ENCODE peak calls at places on chromosomes 6 and 20, in nine cellular contexts. J is psoas muscle, R is tibial artery, D is left lung, W is BJ, F is esophagus muscularis mucosa, S is OCI-LY7, L is GM12865, C is HCT116. T is an unnamed sample.
A peak's percentile ranks its signal among the peaks of the same experiment; 100 is the strongest.

GRCh38 chr6:70547313-70547712 is 19.4 kb upstream of the SDHAF4 start:
- DNase-seq in D (no peak), R (no peak), W (no peak), S (no peak), J (no peak), L (no peak), F (no peak), C (no peak), T (no peak)

GRCh38 chr6:117215353-117216090 is 49.8 kb upstream of the VGLL2 start:
- DNase-seq in W (no peak), D (no peak), F (no peak), C (no peak), J (no peak), R (no peak), L (no peak), S (no peak), T (no peak)

GRCh38 chr20:13213335-13213734 is 7.7 kb upstream of the ISM1 start:
- DNase-seq in C (no peak), F (no peak), W (no peak), R (no peak), D (no peak), J (no peak), S (no peak), L (no peak), T (no peak)

GRCh38 chr6:21199246-21199645 is 394.3 kb upstream of the SOX4 start:
- DNase-seq in R (no peak), L (no peak), D (no peak), W (no peak), C (no peak), F (no peak), S (no peak), J (no peak), T (no peak)

GRCh38 chr6:42702200-42702599 is 20.2 kb downstream of the PRPH2 start:
- DNase-seq in J (no peak), F (no peak), D (no peak), S (no peak), L (peak; percentile 35), C (peak; percentile 36), R (no peak), W (peak; percentile 37), T (peak; percentile 38)

GRCh38 chr6:129309154-129309553 is 400.8 kb downstream of the ARHGAP18 start:
- DNase-seq in S (no peak), C (no peak), J (no peak), L (no peak), R (no peak), D (no peak), W (no peak), F (no peak), T (no peak)

GRCh38 chr6:53828215-53828614 is 33.4 kb downstream of the LRRC1 start:
- DNase-seq in R (no peak), D (no peak), L (no peak), F (no peak), W (no peak), J (no peak), S (no peak), C (no peak), T (no peak)

GRCh38 chr6:156109713-156110112 is 654.1 kb upstream of the NOX3 start:
- DNase-seq in J (no peak), S (no peak), C (no peak), R (no peak), L (peak; percentile 4), W (no peak), F (peak; percentile 75), D (no peak), T (no peak)

GRCh38 chr6:107869871-107870270 is 45.8 kb upstream of the SCML4 start:
- DNase-seq in D (no peak), W (no peak), R (no peak), L (no peak), F (no peak), S (peak; percentile 27), C (no peak), J (no peak), T (no peak)
- TF ChIP-seq CTCF in D (no peak), W (no peak), R (no peak), L (no peak), F (no peak), S (peak; percentile 46), C (peak; percentile 32), J (no peak), T (no peak)

GRCh38 chr6:167678102-167679101 is 148.3 kb upstream of the AFDN start:
- DNase-seq in R (no peak), D (no peak), L (no peak), W (no peak), S (no peak), J (peak; percentile 61), F (no peak), C (no peak), T (no peak)

GRCh38 chr6:167677422-167677789 is 149.3 kb upstream of the AFDN start:
- DNase-seq in J (no peak), C (no peak), W (no peak), L (no peak), F (no peak), D (no peak), S (no peak), R (no peak), T (no peak)

GRCh38 chr6:167679137-167679736 is 147.5 kb upstream of the AFDN start:
- DNase-seq in D (no peak), C (no peak), J (no peak), F (no peak), L (no peak), S (no peak), R (no peak), W (no peak), T (no peak)

GRCh38 chr6:167676000-167676665 is 150.6 kb upstream of the AFDN start:
- DNase-seq in F (no peak), J (no peak), D (no peak), R (no peak), L (no peak), S (no peak), C (no peak), W (no peak), T (no peak)

DNA sequence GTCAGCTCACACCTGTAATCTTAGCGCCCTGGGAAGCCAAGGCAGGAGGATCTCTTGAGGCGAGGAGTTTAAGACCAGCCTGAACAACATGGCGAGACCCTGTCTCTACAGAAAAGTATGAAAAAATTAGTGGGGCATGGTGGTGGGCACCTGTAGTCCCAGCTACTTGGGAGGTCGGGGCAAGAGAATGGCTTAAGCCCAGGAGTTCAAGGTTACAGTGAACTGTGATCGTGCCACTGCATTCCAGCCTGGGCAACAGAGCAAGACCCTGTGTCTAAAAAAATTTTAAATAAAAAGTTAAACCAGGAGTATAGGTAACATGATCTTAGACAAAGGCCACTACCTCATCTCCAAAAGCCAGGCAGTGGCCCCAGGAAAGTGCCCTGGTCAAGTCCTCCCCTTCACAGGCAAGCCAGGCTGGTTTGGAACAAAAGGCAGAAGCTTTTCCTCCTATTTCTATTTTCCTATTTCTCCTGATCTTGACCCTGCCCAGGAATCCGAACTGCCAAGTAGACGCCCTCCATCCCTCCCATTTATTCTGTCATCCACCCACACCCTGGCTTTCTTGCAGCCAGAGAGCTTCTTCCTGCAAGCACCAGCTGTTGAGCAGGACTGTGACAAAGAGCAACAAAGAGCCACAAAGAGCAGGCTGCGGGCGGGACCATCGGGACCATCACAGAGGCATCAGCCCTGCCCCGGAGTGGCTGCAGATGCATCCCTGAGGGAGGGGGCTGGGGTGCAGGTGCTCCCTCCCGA is 149.9 kb upstream of the AFDN start:
- DNase-seq in J (no peak), L (no peak), S (no peak), F (no peak), C (no peak), R (no peak), W (no peak), D (no peak), T (no peak)
- H3K4me3 ChIP-seq in J (no peak overlapping the region), L (no peak overlapping the region), S (no peak overlapping the region), F (no peak overlapping the region), C (no peak overlapping the region), R (no peak overlapping the region), W (no peak overlapping the region), D (no peak overlapping the region), T (no peak overlapping the region)

DNA sequence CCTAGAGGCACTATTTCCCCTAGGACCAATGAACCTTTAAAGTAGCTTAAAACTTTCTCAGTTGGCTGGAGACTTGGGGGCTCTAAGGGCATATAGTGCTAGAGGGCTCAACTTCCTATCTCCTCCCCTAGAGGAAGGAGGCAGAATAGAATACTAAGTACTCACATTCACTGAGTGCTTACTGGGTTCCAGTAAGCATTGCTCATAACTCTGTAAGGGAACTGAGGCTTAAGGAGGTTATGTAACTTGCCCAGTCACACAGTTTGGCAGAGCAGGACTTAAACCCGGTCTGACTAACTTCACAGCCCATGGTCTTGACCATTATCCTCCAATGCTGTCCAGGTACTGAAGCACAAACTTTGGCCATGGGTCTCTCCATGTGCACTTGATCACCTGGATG is 12.5 kb downstream of the SESN1 start:
- DNase-seq in J (no peak), C (no peak), W (no peak), D (no peak), R (no peak), F (no peak), L (no peak), S (peak; percentile 64), T (no peak)
- TF ChIP-seq CTCF in J (peak; percentile 36), C (no peak), W (no peak), D (no peak), R (no peak), F (no peak), L (no peak), S (peak; percentile 50), T (no peak)

GRCh38 chr6:13274707-13275434 is 53.5 kb downstream of the TBC1D7 start:
- DNase-seq in D (no peak), L (no peak), W (no peak), S (no peak), J (no peak), F (no peak), R (no peak), C (no peak), T (no peak)

GRCh38 chr6:13273931-13274706 is 54.2 kb downstream of the TBC1D7 start:
- DNase-seq in W (no peak), S (no peak), J (no peak), C (no peak), L (peak; percentile 81), R (peak; percentile 38), F (no peak), D (peak; percentile 83), T (no peak)

GRCh38 chr6:13275435-13275989 is 52.8 kb downstream of the TBC1D7 start:
- DNase-seq in L (no peak), R (no peak), J (no peak), D (no peak), W (no peak), F (no peak), C (no peak), S (no peak), T (no peak)

GRCh38 chr6:13272131-13273046 is 55.9 kb downstream of the TBC1D7 start:
- DNase-seq in C (no peak), F (no peak), S (peak; percentile 84), W (no peak), D (peak; percentile 89), J (peak; percentile 35), R (peak; percentile 69), L (peak; percentile 83), T (no peak)

DNA sequence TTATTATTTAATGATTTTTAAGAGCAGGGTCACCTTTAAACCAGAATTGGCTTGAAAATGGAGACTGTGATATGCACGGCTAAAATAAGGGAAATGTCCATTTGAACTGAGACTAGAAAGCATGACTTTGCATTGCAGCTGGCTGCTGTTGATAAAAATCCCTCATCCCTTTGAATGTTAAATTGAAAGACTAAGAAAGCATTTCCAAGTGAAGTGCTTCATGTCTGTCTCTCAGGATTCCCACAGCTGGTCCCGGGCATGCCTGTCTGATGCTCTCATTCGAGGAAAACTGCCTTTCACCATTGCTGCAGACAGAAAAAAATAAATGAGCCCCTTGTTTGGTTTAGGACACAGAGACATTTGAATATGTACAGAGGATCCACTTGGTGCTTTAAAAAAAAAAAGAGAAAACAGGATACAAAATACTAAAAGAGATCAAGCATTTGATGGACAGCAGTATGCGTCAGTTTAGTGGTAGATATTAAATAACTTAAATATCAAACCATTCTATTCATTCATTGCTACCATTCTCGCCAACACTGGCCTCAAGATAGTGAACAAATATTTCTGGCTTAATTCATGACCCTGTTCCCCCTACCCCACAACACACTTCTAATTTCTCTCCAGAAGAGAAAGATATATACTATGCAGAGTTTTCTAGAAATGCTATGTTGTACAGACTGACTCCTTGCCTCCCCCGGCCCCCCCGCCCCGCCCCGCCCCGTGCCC is 55.0 kb downstream of the TBC1D7 start:
- DNase-seq in S (no peak), R (no peak), J (no peak), F (no peak), W (no peak), D (no peak), L (no peak), C (no peak), T (no peak)
- H3K4me3 ChIP-seq in S (peak overlapping the region; percentile 71), R (no peak overlapping the region), J (no peak overlapping the region), F (no peak overlapping the region), W (no peak overlapping the region), D (peak overlapping the region; percentile 52), L (peak overlapping the region; percentile 80), C (no peak overlapping the region), T (no peak overlapping the region)